ENCODE peak calls at places on chromosomes 6 and 20, in eight cellular contexts. N, U, B, K, M, W, V and J are unnamed samples. For H3K4me1, the result is how much of the 10 kb centered on the place peaks cover.

GRCh38 chr6:15689586-15690450 is 27.0 kb upstream of the DTNBP1 start:
- DNase-seq in N (no peak), U (no peak), B (no peak), K (no peak), M (no peak), W (no peak), V (no peak), J (no peak)

GRCh38 chr6:78615430-78615904 is 251.9 kb upstream of the IRAK1BP1 start:
- DNase-seq in N (no peak), U (no peak), B (no peak), K (no peak), M (no peak), W (no peak), V (no peak), J (peak)

GRCh38 chr6:117547688-117548621 is 54.4 kb downstream of the GOPC start:
- DNase-seq in N (peak), U (peak), B (peak), K (peak), M (peak), W (peak), V (peak), J (no peak)

GRCh38 chr20:24734139-24734538 is 214.9 kb upstream of the CST7 start:
- DNase-seq in N (no peak), U (no peak), B (no peak), K (no peak), M (no peak), W (no peak), V (no peak), J (no peak)

GRCh38 chr6:30824698-30825097 is 59.6 kb upstream of the DDR1 start:
- DNase-seq in N (no peak), U (peak), B (no peak), K (peak), M (no peak), W (no peak), V (no peak), J (no peak)

GRCh38 chr6:113489946-113490345 is 367.2 kb upstream of the MARCKS start:
- DNase-seq in N (no peak), U (no peak), B (no peak), K (no peak), M (no peak), W (no peak), V (no peak), J (no peak)

GRCh38 chr20:61712632-61713031 is 353.0 kb downstream of the TAF4 start:
- DNase-seq in N (no peak), U (no peak), B (no peak), K (no peak), M (no peak), W (no peak), V (no peak), J (no peak)

GRCh38 chr6:151993364-151993763 is 185.9 kb downstream of the ESR1 start:
- DNase-seq in N (peak), U (no peak), B (no peak), K (no peak), M (no peak), W (no peak), V (no peak), J (no peak)

GRCh38 chr6:168390746-168391400 is 50.1 kb upstream of the SMOC2 start:
- DNase-seq in N (no peak), U (no peak), B (no peak), K (peak), M (no peak), W (no peak), V (peak), J (no peak)

GRCh38 chr20:2330090-2330695 is 34.4 kb downstream of the TGM3 start:
- DNase-seq in N (peak), U (peak), B (no peak), K (no peak), M (no peak), W (no peak), V (no peak), J (no peak)

GRCh38 chr6:37451411-37452273 is 18.6 kb downstream of the CMTR1 start:
- DNase-seq in N (no peak), U (no peak), B (no peak), K (no peak), M (no peak), W (no peak), V (no peak), J (no peak)

GRCh38 chr20:32476684-32477593 is 108.2 kb downstream of the NOL4L start:
- DNase-seq in N (peak), U (no peak), B (no peak), K (peak), M (no peak), W (no peak), V (peak), J (no peak)
- H3K4me1 ChIP-seq in N (half or more), U (half or more), B (half or more), K (half or more), M (under half), W (under half), V (half or more), J (under half)

GRCh38 chr6:10626154-10626741 is 68.2 kb downstream of the C6orf52 start:
- DNase-seq in N (no peak), U (no peak), B (no peak), K (no peak), M (peak), W (no peak), V (no peak), J (no peak)

GRCh38 chr6:10633216-10633615 is 61.2 kb downstream of the C6orf52 start:
- DNase-seq in N (no peak), U (no peak), B (no peak), K (no peak), M (peak), W (no peak), V (no peak), J (peak)

GRCh38 chr6:10627800-10628199 is 66.6 kb downstream of the C6orf52 start:
- DNase-seq in N (no peak), U (no peak), B (no peak), K (no peak), M (no peak), W (no peak), V (no peak), J (no peak)

GRCh38 chr6:10630178-10630577 is 64.2 kb downstream of the C6orf52 start:
- DNase-seq in N (no peak), U (no peak), B (no peak), K (no peak), M (no peak), W (no peak), V (no peak), J (no peak)
- H3K4me1 ChIP-seq in N (under half), U (under half), B (under half), K (under half), M (under half), W (under half), V (under half), J (under half)

DNA sequence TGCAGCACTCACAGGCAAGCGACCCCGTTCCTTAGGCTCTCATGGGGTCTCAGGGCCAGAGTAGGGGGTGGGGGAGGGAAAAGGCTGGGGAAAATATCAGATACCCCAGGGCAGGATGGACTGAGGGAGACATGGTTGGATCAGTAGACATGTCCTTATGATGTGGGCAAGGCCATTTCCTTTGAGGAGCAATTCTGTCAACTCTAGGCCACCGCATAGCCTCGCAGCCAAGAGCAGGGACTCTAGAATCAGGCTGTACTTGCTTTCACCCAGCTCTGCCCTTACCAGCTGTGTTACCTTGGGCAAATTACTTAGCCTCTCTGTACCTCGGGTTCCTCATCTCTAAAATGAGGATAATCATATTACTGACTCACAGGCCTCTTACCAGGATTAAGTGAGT is 2.2 kb upstream of the MAPK13 start:
- DNase-seq in N (no peak), U (no peak), B (no peak), K (no peak), M (no peak), W (no peak), V (no peak), J (no peak)
- H3K4me1 ChIP-seq in N (under half), U (under half), B (under half), K (under half), M (under half), W (under half), V (half or more), J (under half)

DNA sequence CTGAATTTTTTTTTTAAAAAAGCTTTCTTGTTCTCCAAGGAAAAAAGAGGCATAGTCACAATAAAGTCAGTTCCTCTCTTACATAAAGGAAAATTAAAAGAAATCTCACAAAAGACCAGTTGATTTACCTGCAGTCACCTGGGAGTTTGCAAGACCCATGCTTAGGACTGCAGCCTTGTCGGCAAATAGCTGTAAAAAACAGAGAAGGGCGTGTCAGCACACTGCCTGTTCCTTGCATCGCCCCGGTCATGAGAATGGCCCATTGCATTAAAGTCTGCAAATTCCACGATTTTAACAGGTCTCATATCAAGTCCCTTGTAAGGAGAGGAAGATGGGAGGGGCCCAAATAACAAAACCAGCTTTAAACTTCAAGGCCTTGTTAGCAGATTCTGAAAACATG is 17.5 kb downstream of the JAG1 start:
- DNase-seq in N (no peak), U (peak), B (no peak), K (no peak), M (no peak), W (no peak), V (no peak), J (no peak)
- H3K4me1 ChIP-seq in N (half or more), U (under half), B (half or more), K (half or more), M (under half), W (under half), V (under half), J (half or more)

GRCh38 chr20:44173116-44173515 is 13.9 kb downstream of the JPH2 start:
- DNase-seq in N (no peak), U (no peak), B (no peak), K (no peak), M (no peak), W (no peak), V (no peak), J (no peak)

GRCh38 chr20:44173846-44174245 is 13.1 kb downstream of the JPH2 start:
- DNase-seq in N (no peak), U (no peak), B (no peak), K (no peak), M (no peak), W (no peak), V (no peak), J (no peak)

GRCh38 chr20:44171775-44172571 is 15.0 kb downstream of the JPH2 start:
- DNase-seq in N (no peak), U (no peak), B (no peak), K (no peak), M (no peak), W (no peak), V (no peak), J (no peak)

GRCh38 chr20:44170796-44171410 is 16.1 kb downstream of the JPH2 start:
- DNase-seq in N (no peak), U (no peak), B (no peak), K (no peak), M (no peak), W (no peak), V (no peak), J (no peak)

DNA sequence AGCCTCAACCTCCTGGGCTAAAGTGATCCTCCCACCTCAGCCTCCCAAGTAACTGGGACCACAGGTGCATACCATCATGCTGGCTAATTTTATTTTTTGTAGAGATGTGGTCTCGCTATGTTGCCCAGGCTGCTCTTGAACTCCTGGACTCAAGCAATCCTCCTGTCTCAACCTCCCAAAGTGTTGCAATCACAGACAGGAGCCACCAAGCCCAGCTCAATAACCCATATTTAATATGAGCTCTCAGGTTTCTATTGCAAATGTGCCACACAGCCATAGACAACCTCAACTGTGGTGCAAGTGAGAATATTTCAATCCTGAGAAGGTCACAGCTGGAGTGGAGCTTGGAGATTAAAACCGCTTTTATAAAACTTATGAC is 14.4 kb downstream of the JPH2 start:
- DNase-seq in N (no peak), U (no peak), B (no peak), K (no peak), M (no peak), W (no peak), V (no peak), J (no peak)
- H3K4me1 ChIP-seq in N (under half), U (under half), B (half or more), K (under half), M (under half), W (under half), V (under half), J (under half)